ENCODE peak calls at places on chromosomes 1 and 21, in six cellular contexts. One of them, this sample, is unnamed.

GRCh38 chr1:233033366-233033765 is 83.0 kb downstream of the NTPCR start:
- DNase-seq in mesothelial cell of epicardium: no peak
- DNase-seq in RWPE1: no peak
- DNase-seq in Calu3: no peak
- DNase-seq in HL-60: no peak
- DNase-seq in glutamatergic neuron: no peak
- DNase-seq in this sample: no peak

GRCh38 chr1:30787856-30788495 is 30.4 kb upstream of the LAPTM5 start:
- DNase-seq in mesothelial cell of epicardium: no peak
- DNase-seq in RWPE1: no peak
- DNase-seq in Calu3: no peak
- DNase-seq in HL-60: no peak
- DNase-seq in glutamatergic neuron: no peak
- DNase-seq in this sample: no peak

GRCh38 chr21:15195768-15196167 is 131.0 kb upstream of the NRIP1 start:
- DNase-seq in mesothelial cell of epicardium: no peak
- DNase-seq in RWPE1: no peak
- DNase-seq in Calu3: no peak
- DNase-seq in HL-60: no peak
- DNase-seq in glutamatergic neuron: no peak
- DNase-seq in this sample: no peak

GRCh38 chr1:36322786-36323635 is 434 bp downstream of the EVA1B start:
- DNase-seq in mesothelial cell of epicardium: no peak
- DNase-seq in RWPE1: no peak
- DNase-seq in Calu3: peak
- DNase-seq in HL-60: no peak
- DNase-seq in glutamatergic neuron: peak
- DNase-seq in this sample: peak

GRCh38 chr1:229539868-229540506 is 18.5 kb downstream of the ABCB10 start:
- DNase-seq in mesothelial cell of epicardium: no peak
- DNase-seq in RWPE1: no peak
- DNase-seq in Calu3: no peak
- DNase-seq in HL-60: no peak
- DNase-seq in glutamatergic neuron: no peak
- DNase-seq in this sample: no peak

GRCh38 chr1:73832276-73832825 is 365.6 kb downstream of the LRRIQ3 start:
- DNase-seq in mesothelial cell of epicardium: no peak
- DNase-seq in RWPE1: no peak
- DNase-seq in Calu3: no peak
- DNase-seq in HL-60: no peak
- DNase-seq in glutamatergic neuron: no peak
- DNase-seq in this sample: no peak

GRCh38 chr1:116478621-116479020 is 92.2 kb downstream of the CD58 start:
- DNase-seq in mesothelial cell of epicardium: no peak
- DNase-seq in RWPE1: no peak
- DNase-seq in Calu3: no peak
- DNase-seq in HL-60: no peak
- DNase-seq in glutamatergic neuron: no peak
- DNase-seq in this sample: no peak

GRCh38 chr1:66564250-66564649 is 30.3 kb downstream of the SGIP1 start:
- DNase-seq in mesothelial cell of epicardium: no peak
- DNase-seq in RWPE1: peak
- DNase-seq in Calu3: peak
- DNase-seq in HL-60: no peak
- DNase-seq in glutamatergic neuron: no peak
- DNase-seq in this sample: no peak

GRCh38 chr1:240947438-240948224 is 335.7 kb upstream of the GREM2 start:
- DNase-seq in mesothelial cell of epicardium: no peak
- DNase-seq in RWPE1: no peak
- DNase-seq in Calu3: no peak
- DNase-seq in HL-60: no peak
- DNase-seq in glutamatergic neuron: no peak
- DNase-seq in this sample: no peak

GRCh38 chr1:5667513-5668325 is 324.5 kb downstream of the NPHP4 start:
- DNase-seq in mesothelial cell of epicardium: no peak
- DNase-seq in RWPE1: no peak
- DNase-seq in Calu3: no peak
- DNase-seq in HL-60: no peak
- DNase-seq in glutamatergic neuron: no peak
- DNase-seq in this sample: no peak

GRCh38 chr1:8941906-8942305 is 3.8 kb upstream of the CA6 start:
- DNase-seq in mesothelial cell of epicardium: no peak
- DNase-seq in RWPE1: peak
- DNase-seq in Calu3: no peak
- DNase-seq in HL-60: no peak
- DNase-seq in glutamatergic neuron: no peak
- DNase-seq in this sample: no peak

GRCh38 chr1:174358786-174359453 is 88.8 kb upstream of the GPR52 start:
- DNase-seq in mesothelial cell of epicardium: no peak
- DNase-seq in RWPE1: no peak
- DNase-seq in Calu3: peak
- DNase-seq in HL-60: no peak
- DNase-seq in glutamatergic neuron: no peak
- DNase-seq in this sample: no peak

GRCh38 chr21:27649323-27649722 is 682.4 kb upstream of the ADAMTS5 start:
- DNase-seq in mesothelial cell of epicardium: no peak
- DNase-seq in RWPE1: peak
- DNase-seq in Calu3: no peak
- DNase-seq in HL-60: no peak
- DNase-seq in glutamatergic neuron: no peak
- DNase-seq in this sample: no peak

GRCh38 chr1:21669287-21670058 is at the start of gene RAP1GAP:
- DNase-seq in mesothelial cell of epicardium: no peak
- DNase-seq in RWPE1: no peak
- DNase-seq in Calu3: no peak
- DNase-seq in HL-60: peak
- DNase-seq in glutamatergic neuron: peak
- DNase-seq in this sample: peak

GRCh38 chr1:234750922-234751595 is 141.1 kb upstream of the IRF2BP2 start:
- DNase-seq in mesothelial cell of epicardium: no peak
- DNase-seq in RWPE1: no peak
- DNase-seq in Calu3: no peak
- DNase-seq in HL-60: no peak
- DNase-seq in glutamatergic neuron: no peak
- DNase-seq in this sample: no peak

GRCh38 chr1:111468717-111469100 is 5.1 kb upstream of the C1orf162 start:
- DNase-seq in mesothelial cell of epicardium: no peak
- DNase-seq in RWPE1: no peak
- DNase-seq in Calu3: no peak
- DNase-seq in HL-60: no peak
- DNase-seq in glutamatergic neuron: no peak
- DNase-seq in this sample: no peak

GRCh38 chr1:11568687-11569086 is 85.5 kb downstream of the FBXO2 start:
- DNase-seq in mesothelial cell of epicardium: no peak
- DNase-seq in RWPE1: peak
- DNase-seq in Calu3: no peak
- DNase-seq in HL-60: no peak
- DNase-seq in glutamatergic neuron: no peak
- DNase-seq in this sample: no peak

GRCh38 chr1:232868793-232869491 is 63.7 kb downstream of the MAP10 start:
- DNase-seq in mesothelial cell of epicardium: peak
- DNase-seq in RWPE1: peak
- DNase-seq in Calu3: peak
- DNase-seq in HL-60: peak
- DNase-seq in glutamatergic neuron: no peak
- DNase-seq in this sample: no peak

GRCh38 chr1:34590211-34590623 is 164.6 kb upstream of the GJB5 start:
- DNase-seq in mesothelial cell of epicardium: peak
- DNase-seq in RWPE1: peak
- DNase-seq in Calu3: peak
- DNase-seq in HL-60: no peak
- DNase-seq in glutamatergic neuron: no peak
- DNase-seq in this sample: peak

GRCh38 chr1:166839600-166840308 is 479 bp downstream of the POGK start:
- DNase-seq in mesothelial cell of epicardium: peak
- DNase-seq in RWPE1: peak
- DNase-seq in Calu3: peak
- DNase-seq in HL-60: peak
- DNase-seq in glutamatergic neuron: peak
- DNase-seq in this sample: peak

GRCh38 chr1:197618065-197618464 is 157.2 kb downstream of the DENND1B start:
- DNase-seq in mesothelial cell of epicardium: no peak
- DNase-seq in RWPE1: no peak
- DNase-seq in Calu3: no peak
- DNase-seq in HL-60: no peak
- DNase-seq in glutamatergic neuron: no peak
- DNase-seq in this sample: no peak

GRCh38 chr1:22277662-22278061 is 134.8 kb upstream of the WNT4 start:
- DNase-seq in mesothelial cell of epicardium: no peak
- DNase-seq in RWPE1: no peak
- DNase-seq in Calu3: no peak
- DNase-seq in HL-60: no peak
- DNase-seq in glutamatergic neuron: no peak
- DNase-seq in this sample: no peak

GRCh38 chr1:233340031-233340555 is 12.6 kb downstream of the MAP3K21 start:
- DNase-seq in mesothelial cell of epicardium: no peak
- DNase-seq in RWPE1: no peak
- DNase-seq in Calu3: no peak
- DNase-seq in HL-60: no peak
- DNase-seq in glutamatergic neuron: no peak
- DNase-seq in this sample: no peak

GRCh38 chr1:189708674-189709073 is 769.0 kb downstream of the BRINP3 start:
- DNase-seq in mesothelial cell of epicardium: no peak
- DNase-seq in RWPE1: no peak
- DNase-seq in Calu3: peak
- DNase-seq in HL-60: no peak
- DNase-seq in glutamatergic neuron: no peak
- DNase-seq in this sample: peak

DNA sequence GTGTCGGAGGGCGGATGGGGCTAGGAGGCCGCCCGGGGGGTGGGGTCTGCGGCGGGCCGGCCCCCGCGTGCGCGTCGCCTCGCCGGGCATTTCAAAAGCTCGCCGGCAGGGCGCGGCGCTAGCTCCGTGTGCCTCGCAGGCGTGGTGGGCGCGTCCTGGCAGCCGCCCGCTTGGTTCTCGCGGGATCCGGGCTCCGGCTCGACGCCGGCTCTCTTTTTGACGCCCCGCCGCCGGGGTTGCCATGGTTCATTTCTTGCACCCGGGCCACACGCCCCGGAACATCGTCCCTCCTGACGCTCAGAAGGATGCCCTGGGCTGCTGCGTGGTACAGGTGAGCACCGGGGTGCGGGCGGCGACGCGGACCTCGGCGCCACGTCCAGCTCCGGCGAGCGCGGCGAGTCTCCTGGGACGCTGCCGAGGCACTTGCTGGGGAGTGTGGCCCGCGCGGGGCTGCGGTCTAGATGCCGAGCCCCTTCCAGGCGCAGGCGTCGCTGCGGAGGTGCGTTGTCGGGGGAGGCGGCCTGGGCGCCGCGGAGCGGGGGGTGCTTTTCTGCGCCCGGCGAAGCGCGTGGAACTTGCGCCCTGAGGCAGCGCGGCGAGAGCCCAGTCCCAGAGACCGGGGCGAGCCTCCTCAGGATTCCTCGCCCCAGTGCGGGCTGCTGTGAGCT is at the start of gene ZYG11A:
- DNase-seq in mesothelial cell of epicardium: peak
- DNase-seq in RWPE1: peak
- DNase-seq in Calu3: peak
- DNase-seq in HL-60: peak
- DNase-seq in glutamatergic neuron: peak
- DNase-seq in this sample: peak
- TF ChIP-seq CTCF in mesothelial cell of epicardium: peak
- TF ChIP-seq CTCF in RWPE1: peak
- TF ChIP-seq CTCF in Calu3: peak
- TF ChIP-seq CTCF in HL-60: no peak
- TF ChIP-seq CTCF in glutamatergic neuron: peak
- TF ChIP-seq CTCF in this sample: peak

GRCh38 chr1:155227261-155228095 is 19.0 kb downstream of the MTX1 start:
- DNase-seq in mesothelial cell of epicardium: peak
- DNase-seq in RWPE1: peak
- DNase-seq in Calu3: peak
- DNase-seq in HL-60: peak
- DNase-seq in glutamatergic neuron: peak
- DNase-seq in this sample: peak
- TF ChIP-seq CTCF in mesothelial cell of epicardium: no peak
- TF ChIP-seq CTCF in RWPE1: no peak
- TF ChIP-seq CTCF in Calu3: no peak
- TF ChIP-seq CTCF in HL-60: no peak
- TF ChIP-seq CTCF in glutamatergic neuron: no peak
- TF ChIP-seq CTCF in this sample: no peak

DNA sequence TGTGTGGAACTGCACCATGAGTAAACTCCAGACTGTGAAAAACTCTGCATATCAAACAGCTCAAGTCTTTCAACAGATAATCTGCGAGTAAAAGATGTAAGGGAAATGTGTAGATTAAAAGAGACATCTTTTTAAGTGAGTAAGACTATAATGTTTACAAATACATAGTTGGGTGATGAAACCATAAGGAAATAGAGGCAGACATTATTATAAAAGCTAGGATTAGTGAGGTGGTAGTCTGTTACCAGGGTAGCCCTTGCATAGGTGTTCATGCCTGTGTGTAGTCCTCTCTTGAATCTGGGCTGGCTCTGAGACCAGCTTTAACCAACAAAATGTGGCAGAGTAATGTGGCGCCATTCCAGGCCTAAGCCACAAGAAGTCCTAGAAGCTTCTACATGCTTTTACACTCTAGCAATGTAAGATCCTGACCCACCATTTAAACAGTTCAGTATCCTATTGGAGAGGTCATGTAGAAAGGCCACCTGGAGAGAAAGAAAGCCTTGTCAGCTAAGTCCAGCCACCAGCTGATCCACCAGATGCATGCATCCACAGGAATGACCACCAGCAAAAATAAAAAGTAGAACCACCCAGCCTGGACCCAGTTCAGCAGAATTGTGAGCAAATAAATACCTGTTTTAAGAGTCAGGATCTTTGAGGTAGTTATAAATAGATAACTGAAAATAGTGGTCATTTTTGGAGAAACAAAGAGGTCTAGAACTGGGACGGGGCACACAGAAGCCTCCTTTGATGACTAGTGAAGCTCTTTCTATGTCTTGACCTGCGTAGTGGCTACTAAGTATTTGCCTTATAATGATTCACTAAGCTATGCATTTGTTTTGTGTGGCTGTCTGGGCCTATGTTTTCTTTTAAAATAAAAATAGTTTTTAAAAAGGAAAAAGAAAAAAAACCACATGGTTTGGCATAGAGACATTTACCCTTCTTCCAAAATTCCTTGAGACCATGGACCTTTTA is 8.1 kb downstream of the NIBAN1 start:
- DNase-seq in mesothelial cell of epicardium: no peak
- DNase-seq in RWPE1: no peak
- DNase-seq in Calu3: no peak
- DNase-seq in HL-60: no peak
- DNase-seq in glutamatergic neuron: no peak
- DNase-seq in this sample: no peak
- TF ChIP-seq CTCF in mesothelial cell of epicardium: no peak
- TF ChIP-seq CTCF in RWPE1: no peak
- TF ChIP-seq CTCF in Calu3: no peak
- TF ChIP-seq CTCF in HL-60: no peak
- TF ChIP-seq CTCF in glutamatergic neuron: no peak
- TF ChIP-seq CTCF in this sample: no peak

GRCh38 chr1:102178483-102178882 is 181.8 kb upstream of the OLFM3 start:
- DNase-seq in mesothelial cell of epicardium: no peak
- DNase-seq in RWPE1: no peak
- DNase-seq in Calu3: no peak
- DNase-seq in HL-60: no peak
- DNase-seq in glutamatergic neuron: no peak
- DNase-seq in this sample: no peak
- TF ChIP-seq CTCF in mesothelial cell of epicardium: no peak
- TF ChIP-seq CTCF in RWPE1: no peak
- TF ChIP-seq CTCF in Calu3: no peak
- TF ChIP-seq CTCF in HL-60: no peak
- TF ChIP-seq CTCF in glutamatergic neuron: no peak
- TF ChIP-seq CTCF in this sample: no peak

GRCh38 chr1:2875677-2876531 is 74.4 kb upstream of the TTC34 start:
- DNase-seq in mesothelial cell of epicardium: no peak
- DNase-seq in RWPE1: no peak
- DNase-seq in Calu3: peak
- DNase-seq in HL-60: no peak
- DNase-seq in glutamatergic neuron: peak
- DNase-seq in this sample: peak
- TF ChIP-seq CTCF in mesothelial cell of epicardium: no peak
- TF ChIP-seq CTCF in RWPE1: no peak
- TF ChIP-seq CTCF in Calu3: no peak
- TF ChIP-seq CTCF in HL-60: no peak
- TF ChIP-seq CTCF in glutamatergic neuron: no peak
- TF ChIP-seq CTCF in this sample: no peak